ENCODE peak calls at places on chromosomes 3 and 15, in seven cellular contexts. G is progenitor cell of endocrine pancreas, B is nephron progenitor cell, M is glutamatergic neuron, Q is mesothelial cell of epicardium, N is breast epithelium, I is foreskin fibroblast. F is an unnamed sample.

GRCh38 chr3:23723930-23724329 is 81.8 kb upstream of the UBE2E1 start:
- DNase-seq in Q (no peak), I (no peak), B (no peak), N (no peak), G (no peak), M (no peak), F (no peak)

GRCh38 chr15:67839358-67839928 is 402 bp downstream of the RNU6-1 start:
- DNase-seq in N (no peak), B (no peak), I (peak; percentile 73), Q (no peak), M (no peak), G (no peak), F (no peak)

GRCh38 chr3:130636480-130637234 is 110.0 kb downstream of the PIK3R4 start:
- DNase-seq in G (no peak), B (no peak), Q (no peak), M (no peak), I (no peak), N (no peak), F (no peak)

GRCh38 chr3:88151358-88151757 is 1.6 kb downstream of the C3orf38 start:
- DNase-seq in Q (no peak), N (no peak), I (peak; percentile 36), B (no peak), G (no peak), M (no peak), F (no peak)

GRCh38 chr15:28094732-28095521 is 4.2 kb downstream of the OCA2 start:
- DNase-seq in M (peak; percentile 50), N (no peak), Q (no peak), G (peak; percentile 22), B (peak; percentile 52), I (no peak), F (peak; percentile 91)

GRCh38 chr15:100733088-100733487 is 130.7 kb downstream of the ASB7 start:
- DNase-seq in I (peak; percentile 91), Q (no peak), M (no peak), B (no peak), N (peak; percentile 89), G (no peak), F (peak; percentile 90)

GRCh38 chr15:90711418-90711824 is 5.7 kb upstream of the BLM start:
- DNase-seq in M (no peak), B (no peak), G (no peak), I (no peak), Q (no peak), N (no peak), F (no peak)

GRCh38 chr3:194203482-194204035 is 67.6 kb downstream of the HES1 start:
- DNase-seq in B (no peak), Q (no peak), I (no peak), M (no peak), N (no peak), G (no peak), F (no peak)

GRCh38 chr3:31157028-31157694 is 262.7 kb upstream of the GADL1 start:
- DNase-seq in M (no peak), G (no peak), Q (no peak), I (peak; percentile 11), B (no peak), N (no peak), F (no peak)

GRCh38 chr3:177776656-177777055 is 579.4 kb upstream of the TBL1XR1 start:
- DNase-seq in G (no peak), Q (no peak), N (no peak), M (no peak), B (no peak), I (peak; percentile 53), F (no peak)

GRCh38 chr3:11878837-11879236 is 32.2 kb upstream of the TAMM41 start:
- DNase-seq in I (no peak), B (no peak), N (no peak), M (no peak), G (no peak), Q (no peak), F (no peak)

GRCh38 chr3:39917060-39917773 is 107.8 kb downstream of the MYRIP start:
- DNase-seq in G (no peak), Q (no peak), N (no peak), I (peak; percentile 71), B (no peak), M (no peak), F (no peak)

GRCh38 chr15:70669006-70669602 is 94.3 kb downstream of the UACA start:
- DNase-seq in Q (no peak), M (no peak), B (no peak), I (no peak), G (no peak), N (no peak), F (no peak)

GRCh38 chr3:33186524-33187367 is 31.9 kb downstream of the SUSD5 start:
- DNase-seq in G (no peak), B (no peak), N (no peak), Q (no peak), M (no peak), I (peak; percentile 54), F (no peak)

GRCh38 chr3:58356054-58356453 is 23.4 kb downstream of the PXK start:
- DNase-seq in I (peak; percentile 43), Q (no peak), N (no peak), G (no peak), B (no peak), M (no peak), F (no peak)

GRCh38 chr3:55765398-55765797 is 278.3 kb upstream of the WNT5A start:
- DNase-seq in I (no peak), M (no peak), N (no peak), Q (no peak), B (no peak), G (no peak), F (no peak)

GRCh38 chr3:114490829-114491228 is 197.0 kb downstream of the TIGIT start:
- DNase-seq in N (no peak), M (no peak), B (no peak), Q (no peak), I (no peak), G (no peak), F (no peak)

GRCh38 chr3:48826451-48826850 is 21.2 kb downstream of the PRKAR2A start:
- DNase-seq in N (no peak), I (peak; percentile 87), G (no peak), Q (no peak), B (no peak), M (no peak), F (no peak)

GRCh38 chr15:65762914-65763787 is 28.9 kb downstream of the DENND4A start:
- DNase-seq in N (no peak), B (no peak), G (no peak), Q (no peak), I (no peak), M (no peak), F (no peak)

GRCh38 chr3:141150431-141150830 is 81.2 kb upstream of the PXYLP1 start:
- DNase-seq in B (no peak), I (no peak), G (no peak), N (no peak), Q (no peak), M (no peak), F (no peak)
- TF ChIP-seq CTCF in B (no peak), I (no peak), G (no peak), N (no peak), Q (no peak), M (no peak), F (no peak)

DNA sequence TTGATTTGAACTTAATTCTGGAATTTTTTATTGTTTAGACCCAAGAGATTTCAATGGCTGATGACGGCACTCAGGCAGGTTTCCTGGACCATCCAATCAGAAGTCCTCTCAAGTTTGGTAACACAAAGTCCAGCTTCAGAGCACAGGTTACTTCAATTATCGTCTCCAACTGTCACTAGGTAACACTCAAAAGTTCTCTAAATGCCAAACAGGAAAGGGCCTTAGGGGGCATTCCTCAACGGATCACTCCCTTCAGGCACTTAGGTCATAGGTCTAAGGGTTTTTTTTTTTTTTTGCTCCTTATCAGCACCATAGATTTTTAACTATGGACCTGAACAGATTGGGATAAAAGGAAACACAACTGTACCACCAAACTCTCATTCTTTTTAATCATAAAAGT is 85.8 kb downstream of the MEIS2 start:
- DNase-seq in I (no peak), B (no peak), Q (no peak), G (no peak), N (no peak), M (no peak), F (no peak)
- TF ChIP-seq CTCF in I (no peak), B (no peak), Q (no peak), G (no peak), N (no peak), M (no peak), F (no peak)

GRCh38 chr3:192812736-192813383 is 85.5 kb upstream of the FGF12 start:
- DNase-seq in B (peak; percentile 39), Q (no peak), N (no peak), G (no peak), M (no peak), I (peak; percentile 81), F (no peak)
- TF ChIP-seq CTCF in B (peak; percentile 70), Q (peak; percentile 66), N (peak; percentile 60), G (peak; percentile 73), M (peak; percentile 40), I (peak; percentile 45), F (no peak)

DNA sequence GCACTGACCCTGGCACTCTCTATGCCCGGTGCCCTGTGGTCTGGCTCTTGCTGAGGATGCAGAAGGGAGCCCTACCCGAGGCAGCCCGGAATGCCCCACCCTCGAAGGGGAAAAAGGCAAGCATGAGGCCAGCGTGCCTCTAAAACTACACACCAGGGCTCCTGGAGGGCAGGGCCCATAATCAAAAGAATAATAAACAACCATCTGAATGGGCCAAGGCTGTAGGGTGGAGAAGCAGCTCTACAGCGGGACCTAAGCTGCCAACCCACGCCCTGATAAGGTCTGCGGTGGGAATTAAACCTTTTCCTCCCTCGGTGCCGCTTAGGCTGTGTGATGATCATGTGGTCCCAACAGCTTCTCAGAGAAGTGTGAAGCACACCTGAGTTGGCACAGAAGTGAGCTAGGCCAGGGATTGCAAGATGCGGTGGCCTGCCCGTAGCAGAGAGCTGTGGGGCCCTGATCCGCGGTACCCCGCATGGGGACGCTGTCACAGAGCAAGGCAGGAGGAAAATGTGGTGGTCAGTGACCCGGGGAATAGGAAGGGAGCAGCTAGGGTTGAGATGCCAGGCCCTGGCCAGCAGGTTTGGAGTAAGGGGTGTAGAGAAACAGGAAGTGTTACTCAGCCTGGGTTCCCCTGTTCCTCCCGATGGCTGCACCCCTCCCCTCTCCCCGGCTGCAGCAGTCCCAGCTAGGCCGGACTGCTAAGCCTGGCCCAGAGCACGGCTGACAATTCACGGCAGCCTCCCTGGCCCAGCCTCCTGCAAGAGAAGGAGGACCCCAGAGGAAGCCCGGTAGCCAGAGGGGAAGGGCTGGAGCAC is 1.1 kb upstream of the C15orf62 start:
- DNase-seq in G (no peak), Q (no peak), N (no peak), I (no peak), B (no peak), M (no peak), F (no peak)
- TF ChIP-seq CTCF in G (no peak), Q (no peak), N (no peak), I (no peak), B (no peak), M (no peak), F (no peak)

GRCh38 chr3:195259564-195260285 is 11.2 kb downstream of the XXYLT1 start:
- DNase-seq in I (peak; percentile 96), B (peak; percentile 94), G (peak; percentile 80), N (peak; percentile 81), M (peak; percentile 91), Q (peak; percentile 91), F (peak; percentile 89)
- TF ChIP-seq CTCF in I (no peak), B (no peak), G (peak; percentile 84), N (peak; percentile 100), M (peak; percentile 80), Q (peak; percentile 75), F (no peak)

GRCh38 chr15:31887246-31887645 is 143.1 kb upstream of the CHRNA7 start:
- DNase-seq in G (no peak), Q (no peak), B (peak; percentile 22), I (no peak), N (no peak), M (peak; percentile 40), F (no peak)
- TF ChIP-seq CTCF in G (peak; percentile 49), Q (no peak), B (peak; percentile 25), I (no peak), N (no peak), M (no peak), F (no peak)

F was measured in lower leg skin.